ENCODE peak calls at places on chromosomes 1 and 21, in ten cellular contexts. V is prostate gland, Q is PC-3, J is GM23248, Z is fibroblast of lung, K is sigmoid colon, G is pancreas, H is stomach, W is left ventricle myocardium inferior, T is colonic mucosa. E is an unnamed sample. For H3K36me3, the result is how much of the 10 kb centered on the place peaks cover.

GRCh38 chr1:33473900-33474299 is 1.5 kb downstream of the ZSCAN20 start:
- DNase-seq in K (no peak), G (no peak), Q (peak), H (no peak), Z (no peak), J (peak), V (no peak), T (no peak), W (no peak), E (no peak)

GRCh38 chr1:15627343-15627988 is 10.2 kb downstream of the DDI2 start:
- DNase-seq in H (no peak), G (no peak), Q (no peak), K (no peak), J (peak), T (no peak), W (no peak), Z (peak), V (no peak), E (no peak)

GRCh38 chr1:179385510-179385909 is 19.7 kb downstream of the AXDND1 start:
- DNase-seq in J (no peak), G (no peak), V (no peak), Z (no peak), Q (no peak), T (no peak), K (no peak), H (no peak), W (no peak), E (no peak)

GRCh38 chr21:45228656-45229240 is 58.9 kb downstream of the POFUT2 start:
- DNase-seq in K (no peak), H (no peak), Z (no peak), J (peak), G (no peak), T (no peak), Q (no peak), W (no peak), V (no peak), E (no peak)

GRCh38 chr1:156347337-156347736 is 9.0 kb downstream of the TSACC start:
- DNase-seq in K (no peak), G (no peak), J (peak), T (no peak), V (no peak), Z (peak), W (no peak), Q (no peak), H (no peak), E (peak)

GRCh38 chr1:47624531-47624930 is 186.7 kb downstream of the FOXD2 start:
- DNase-seq in Z (no peak), J (no peak), W (no peak), G (peak), V (no peak), T (peak), Q (peak), H (peak), K (no peak), E (no peak)

GRCh38 chr21:25563399-25564116 is 43.7 kb downstream of the MRPL39 start:
- DNase-seq in J (peak), V (no peak), Z (peak), T (no peak), G (no peak), W (no peak), H (no peak), K (no peak), Q (no peak), E (no peak)

GRCh38 chr1:174262747-174263241 is 103.5 kb downstream of the RABGAP1L start:
- DNase-seq in Q (peak), K (no peak), H (no peak), V (peak), W (no peak), G (no peak), Z (peak), T (no peak), J (peak), E (peak)

GRCh38 chr1:209335090-209335692 is 248.3 kb upstream of the CAMK1G start:
- DNase-seq in W (no peak), Q (peak), G (no peak), T (no peak), J (peak), V (no peak), K (no peak), H (peak), Z (peak), E (peak)

GRCh38 chr1:244248426-244248825 is 197.3 kb downstream of the ZBTB18 start:
- DNase-seq in W (no peak), Q (no peak), H (no peak), K (no peak), G (no peak), Z (no peak), T (no peak), J (no peak), V (no peak), E (no peak)

GRCh38 chr1:247387500-247387899 is 28.5 kb upstream of the NLRP3 start:
- DNase-seq in Q (peak), W (no peak), H (no peak), V (no peak), Z (no peak), J (no peak), K (no peak), T (no peak), G (no peak), E (no peak)

GRCh38 chr1:42209516-42210370 is 45.2 kb upstream of the GUCA2A start:
- DNase-seq in Q (peak), W (no peak), H (no peak), K (no peak), T (no peak), Z (peak), G (no peak), J (peak), V (no peak), E (no peak)

GRCh38 chr1:149917590-149918144 is at the start of gene SV2A:
- DNase-seq in H (peak), G (no peak), J (peak), W (no peak), Z (peak), K (peak), V (peak), T (no peak), Q (no peak), E (no peak)

GRCh38 chr1:201633811-201634210 is 94.9 kb downstream of the NAV1 start:
- DNase-seq in T (no peak), G (no peak), H (no peak), Q (no peak), W (no peak), J (peak), V (no peak), Z (peak), K (no peak), E (no peak)

GRCh38 chr1:201633297-201633696 is 94.4 kb downstream of the NAV1 start:
- DNase-seq in W (peak), V (no peak), H (no peak), G (no peak), J (no peak), Z (no peak), Q (no peak), K (no peak), T (no peak), E (no peak)

GRCh38 chr1:201636065-201636464 is 97.1 kb downstream of the NAV1 start:
- DNase-seq in J (no peak), Z (no peak), T (no peak), K (no peak), G (no peak), W (no peak), V (no peak), H (no peak), Q (no peak), E (no peak)

GRCh38 chr1:201632364-201632952 is 93.5 kb downstream of the NAV1 start:
- DNase-seq in J (no peak), Z (no peak), V (no peak), T (peak), G (no peak), W (no peak), Q (no peak), H (no peak), K (no peak), E (no peak)

DNA sequence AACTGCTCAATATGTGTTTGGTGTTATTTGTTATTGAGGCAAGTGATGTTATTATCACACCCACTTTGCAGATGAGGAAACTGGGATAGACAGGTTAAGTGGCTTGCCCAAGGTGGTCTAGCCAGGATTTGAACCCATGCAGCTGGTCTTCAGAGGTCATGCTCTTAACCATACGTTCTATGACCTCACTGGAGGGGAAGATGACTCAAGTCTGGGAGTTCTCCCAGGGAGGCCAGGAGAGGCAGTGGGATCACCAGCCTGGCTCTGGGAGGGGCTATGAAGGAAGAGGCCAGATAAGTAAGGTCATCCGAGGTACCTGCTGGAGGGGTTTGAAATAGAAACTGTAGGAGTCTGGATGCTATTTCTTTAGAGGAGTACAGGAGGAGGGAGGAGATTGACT is 95.3 kb downstream of the NAV1 start:
- DNase-seq in T (no peak), H (no peak), W (no peak), G (no peak), Z (peak), V (no peak), Q (no peak), J (peak), K (no peak), E (no peak)
- H3K27ac ChIP-seq in T (no peak), H (no peak), W (peak), G (no peak), Z (peak), V (no peak), Q (no peak), J (peak), K (no peak), E (peak)

GRCh38 chr1:26743426-26744059 is 44.2 kb upstream of the PIGV start:
- DNase-seq in K (no peak), J (no peak), T (no peak), W (no peak), H (no peak), Z (no peak), G (no peak), Q (no peak), V (no peak), E (no peak)

GRCh38 chr1:26747048-26747447 is 40.7 kb upstream of the PIGV start:
- DNase-seq in Q (no peak), G (no peak), K (no peak), J (no peak), W (no peak), H (no peak), V (no peak), Z (no peak), T (no peak), E (no peak)

GRCh38 chr1:26748351-26748750 is 39.4 kb upstream of the PIGV start:
- DNase-seq in V (no peak), Z (no peak), J (no peak), T (no peak), G (no peak), W (no peak), K (no peak), Q (no peak), H (no peak), E (no peak)

GRCh38 chr1:26744075-26744958 is 43.4 kb upstream of the PIGV start:
- DNase-seq in T (peak), H (peak), G (peak), V (peak), K (peak), Z (peak), J (peak), W (peak), Q (peak), E (peak)

GRCh38 chr1:26745191-26745590 is 42.6 kb upstream of the PIGV start:
- DNase-seq in K (no peak), W (no peak), Q (no peak), J (peak), G (no peak), Z (peak), H (no peak), V (no peak), T (no peak), E (no peak)
- H3K36me3 ChIP-seq in K (under half), W (under half), Q (half or more), J (under half), G (under half), Z (under half), H (half or more), V (under half), T (under half), E (under half)

GRCh38 chr1:57421366-57421765 is 2.5 kb downstream of the DAB1 start:
- DNase-seq in G (no peak), H (no peak), Q (no peak), Z (peak), K (no peak), T (no peak), J (peak), W (no peak), V (no peak), E (no peak)
- H3K4me3 ChIP-seq in G (no peak), H (no peak), Q (no peak), Z (no peak), K (no peak), T (no peak), J (no peak), W (no peak), V (no peak), E (no peak)

GRCh38 chr1:28178690-28179485 is 2.4 kb upstream of the PTAFR start:
- DNase-seq in T (no peak), K (no peak), W (no peak), Z (no peak), Q (no peak), V (no peak), J (no peak), G (no peak), H (no peak), E (no peak)

GRCh38 chr1:28173980-28174297 is 2.6 kb downstream of the PTAFR start:
- DNase-seq in H (no peak), K (no peak), G (no peak), T (no peak), J (peak), W (no peak), Z (no peak), V (no peak), Q (no peak), E (peak)

GRCh38 chr1:28180310-28181305 is 4.1 kb upstream of the PTAFR start:
- DNase-seq in K (no peak), H (no peak), W (no peak), Z (no peak), V (no peak), T (no peak), G (no peak), Q (no peak), J (no peak), E (no peak)

GRCh38 chr1:28173151-28173979 is 3.1 kb downstream of the PTAFR start:
- DNase-seq in K (no peak), Q (no peak), W (no peak), H (no peak), J (peak), Z (peak), G (no peak), V (no peak), T (no peak), E (no peak)

GRCh38 chr1:28176492-28177470 is at the start of gene PTAFR:
- DNase-seq in G (no peak), V (no peak), W (no peak), Q (no peak), J (no peak), H (no peak), Z (no peak), T (no peak), K (no peak), E (no peak)
- H3K27ac ChIP-seq in G (no peak), V (no peak), W (peak), Q (no peak), J (no peak), H (peak), Z (no peak), T (peak), K (peak), E (no peak)

GRCh38 chr1:28566931-28567330 is 14.0 kb downstream of the TRNAU1AP start:
- DNase-seq in J (no peak), G (no peak), K (no peak), W (no peak), H (no peak), T (no peak), Z (no peak), Q (no peak), V (no peak), E (no peak)
- H3K36me3 ChIP-seq in J (under half), G (under half), K (half or more), W (half or more), H (half or more), T (under half), Z (under half), Q (under half), V (under half), E (half or more)